ENCODE peak calls at places on chromosomes 4 and X, in four cellular contexts. V is H9, U is mesenchymal stem cell, D is trophoblast cell. F is an unnamed sample.

GRCh38 chr4:45063166-45063565 is 336.8 kb upstream of the GNPDA2 start:
- DNase-seq in U (no peak), V (no peak), D (no peak), F (no peak)

GRCh38 chr4:184444953-184445309 is 29.4 kb downstream of the IRF2 start:
- DNase-seq in U (no peak), D (no peak), V (no peak), F (no peak)

GRCh38 chr4:187088070-187088799 is 364.6 kb upstream of the FAT1 start:
- DNase-seq in D (no peak), V (no peak), U (no peak), F (no peak)

GRCh38 chr4:142293536-142293935 is 552.6 kb downstream of the INPP4B start:
- DNase-seq in U (peak), V (no peak), D (no peak), F (no peak)

GRCh38 chrX:119389214-119389613 is 9.9 kb upstream of the SLC25A43 start:
- DNase-seq in D (no peak), U (no peak), V (no peak), F (no peak)

GRCh38 chr4:159319027-159319426 is 216.1 kb downstream of the RAPGEF2 start:
- DNase-seq in U (no peak), D (no peak), V (no peak), F (no peak)

GRCh38 chr4:173509031-173510001 is 20.7 kb downstream of the HAND2 start:
- DNase-seq in U (peak), D (no peak), V (no peak), F (no peak)

GRCh38 chrX:17500145-17500579 is 125.2 kb downstream of the NHS start:
- DNase-seq in V (no peak), U (no peak), D (no peak), F (no peak)

GRCh38 chr4:26074672-26075071 is 160.7 kb downstream of the SMIM20 start:
- DNase-seq in U (peak), V (no peak), D (peak), F (no peak)

GRCh38 chr4:85779165-85779564 is 304.2 kb downstream of the ARHGAP24 start:
- DNase-seq in U (peak), V (no peak), D (no peak), F (no peak)

GRCh38 chr4:185623444-185624247 is 88.3 kb upstream of the PDLIM3 start:
- DNase-seq in U (no peak), V (no peak), D (no peak), F (no peak)

GRCh38 chrX:11100281-11101035 is 10.7 kb upstream of the HCCS start:
- DNase-seq in U (peak), D (peak), V (peak), F (peak)

GRCh38 chr4:24105183-24106039 is 215.6 kb upstream of the PPARGC1A start:
- DNase-seq in U (peak), D (peak), V (no peak), F (no peak)

GRCh38 chr4:37146260-37146659 is 98.3 kb upstream of the NWD2 start:
- DNase-seq in D (no peak), U (no peak), V (no peak), F (no peak)

GRCh38 chr4:26878729-26879415 is 18.2 kb downstream of the STIM2 start:
- DNase-seq in U (no peak), D (no peak), V (no peak), F (no peak)

GRCh38 chr4:145307120-145307519 is 126.7 kb upstream of the OTUD4 start:
- DNase-seq in D (no peak), U (no peak), V (no peak), F (no peak)
- H3K27ac ChIP-seq in D (no peak), U (no peak), V (no peak), F (no peak)

DNA sequence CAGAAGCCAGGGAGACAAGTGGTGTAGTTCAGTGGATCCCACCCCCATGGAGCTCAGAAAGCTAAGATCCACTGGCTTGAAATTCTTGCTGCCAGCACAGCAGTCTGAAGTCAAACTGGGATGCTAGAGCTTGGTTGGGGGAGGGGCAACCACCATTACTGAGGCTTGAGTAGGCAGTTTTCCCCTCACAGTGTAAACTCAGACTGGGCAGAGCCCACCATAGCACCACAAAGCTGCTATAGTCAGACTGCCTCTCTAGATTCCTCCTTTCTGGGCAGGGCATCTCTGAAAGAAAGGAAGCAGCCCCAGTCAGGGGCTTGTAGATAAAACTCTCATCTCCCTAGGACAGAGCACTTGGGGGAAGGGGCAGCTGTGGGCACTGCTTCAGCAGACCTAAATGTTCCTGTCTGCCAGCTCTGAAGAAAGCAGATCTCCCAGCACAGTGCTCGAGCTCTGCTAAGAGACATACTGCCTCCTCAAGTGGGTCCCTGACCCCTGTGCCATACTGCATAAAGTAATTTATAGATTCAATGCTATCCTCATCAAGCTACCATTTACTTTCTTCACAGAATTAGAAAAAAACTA is 163.2 kb downstream of the HHIP start:
- DNase-seq in U (no peak), D (no peak), V (peak), F (no peak)
- H2BK12ac ChIP-seq in U (no peak), D (no peak), V (no peak), F (no peak)

GRCh38 chr4:48841045-48841827 is 10.3 kb downstream of the OCIAD1 start:
- DNase-seq in V (no peak), D (no peak), U (no peak), F (no peak)
- H3K27ac ChIP-seq in V (no peak), D (no peak), U (no peak), F (no peak)

GRCh38 chr4:125642645-125643044 is 327.9 kb downstream of the FAT4 start:
- DNase-seq in D (no peak), V (no peak), U (no peak), F (no peak)

DNA sequence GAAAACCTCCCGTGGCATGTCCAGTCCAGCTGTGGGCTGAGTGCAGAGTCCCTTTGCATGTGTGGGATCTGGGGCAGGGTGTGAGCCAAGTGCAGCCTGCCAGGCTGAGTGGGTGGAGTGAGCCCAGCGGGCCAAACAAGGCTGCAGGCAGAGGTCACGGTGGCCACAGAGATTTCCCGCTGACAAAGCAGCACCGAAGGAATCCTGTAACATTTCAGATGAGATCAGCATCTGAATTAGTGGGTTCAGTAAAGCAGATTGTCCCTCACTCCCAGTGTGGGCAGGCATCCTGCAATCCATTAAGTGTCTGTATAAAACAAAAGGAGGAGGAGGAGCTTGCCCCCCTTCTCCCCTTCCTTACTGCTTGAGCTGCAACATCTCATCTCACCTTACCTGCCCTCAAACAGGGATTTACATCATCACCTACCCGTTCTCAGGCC is 324.4 kb downstream of the FAT4 start:
- DNase-seq in U (peak), V (peak), D (no peak), F (peak)
- H2BK12ac ChIP-seq in U (no peak), V (no peak), D (no peak), F (no peak)

DNA sequence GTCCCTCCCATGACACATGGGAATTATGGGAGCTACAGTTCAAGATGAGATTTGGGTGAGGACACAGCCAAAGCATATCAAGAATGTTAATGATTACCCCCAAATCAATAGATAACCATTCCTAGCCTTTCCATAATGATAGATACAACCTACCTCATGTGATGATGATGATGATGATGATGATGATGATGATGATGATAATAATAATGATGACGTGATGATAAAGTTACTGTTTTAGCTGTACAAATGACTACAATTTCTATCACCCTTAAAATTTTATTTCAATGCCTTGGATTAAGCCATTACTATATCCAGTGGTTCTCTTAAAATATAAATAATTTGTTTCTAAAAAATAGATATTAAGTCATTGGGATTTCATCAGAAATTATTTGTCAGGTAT is 55.2 kb upstream of the NLGN4X start:
- DNase-seq in V (no peak), D (no peak), U (no peak), F (no peak)
- H3K27ac ChIP-seq in V (no peak), D (no peak), U (no peak), F (no peak)

GRCh38 chrX:72045552-72046277 is 86.0 kb downstream of the RTL5 start:
- DNase-seq in U (no peak), V (peak), D (no peak), F (no peak)
- H2BK12ac ChIP-seq in U (no peak), V (no peak), D (no peak), F (no peak)

GRCh38 chr4:153432971-153433752 is 33.0 kb upstream of the TMEM131L start:
- DNase-seq in U (peak), D (peak), V (peak), F (no peak)
- H3K27ac ChIP-seq in U (no peak), D (no peak), V (no peak), F (no peak)

GRCh38 chrX:132986556-132986955 is 28.1 kb upstream of the HS6ST2 start:
- DNase-seq in U (no peak), V (no peak), D (no peak), F (no peak)

GRCh38 chrX:132983496-132983895 is 25.1 kb upstream of the HS6ST2 start:
- DNase-seq in U (no peak), V (no peak), D (no peak), F (no peak)

GRCh38 chrX:132984058-132984650 is 25.7 kb upstream of the HS6ST2 start:
- DNase-seq in V (no peak), U (no peak), D (no peak), F (no peak)
- H2BK12ac ChIP-seq in V (no peak), U (no peak), D (no peak), F (no peak)

DNA sequence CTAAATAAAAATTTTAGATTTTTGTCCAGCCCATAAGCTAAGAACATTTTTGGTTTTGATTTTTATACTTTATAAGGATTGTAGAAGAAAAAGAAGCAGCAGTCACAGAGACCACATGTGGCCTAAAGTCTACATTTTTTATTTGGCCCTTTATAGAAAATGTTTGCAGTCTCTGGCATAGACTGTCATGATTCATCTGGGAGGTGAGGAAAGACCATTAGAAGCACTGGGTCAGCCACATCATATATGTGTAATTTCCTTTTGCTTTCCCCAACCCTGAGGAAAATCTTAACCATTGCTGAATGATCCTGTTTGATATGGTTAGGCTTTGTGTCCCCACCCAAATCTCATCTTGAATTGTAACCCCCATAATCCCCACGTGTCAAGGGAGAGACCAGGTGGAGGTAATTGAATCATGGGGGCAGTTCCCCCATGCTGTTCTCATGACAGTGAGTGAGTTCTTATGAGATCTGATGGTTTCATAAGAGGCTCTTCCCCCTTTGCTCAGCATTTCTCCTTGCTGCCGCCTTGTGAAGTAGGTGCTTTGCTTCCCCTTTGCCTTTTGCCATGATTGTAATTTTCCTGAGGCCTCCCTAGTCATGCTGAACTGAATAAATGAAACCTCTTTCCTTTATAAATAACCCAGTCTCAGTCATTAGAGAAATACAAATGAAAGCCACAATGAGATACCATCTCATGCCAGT is 12.1 kb upstream of the COPS4 start:
- DNase-seq in V (no peak), D (no peak), U (no peak), F (no peak)
- H3K27ac ChIP-seq in V (no peak), D (no peak), U (no peak), F (no peak)

GRCh38 chr4:76434901-76435688 is at the start of gene SHROOM3:
- DNase-seq in D (peak), V (no peak), U (peak), F (peak)
- H2BK12ac ChIP-seq in D (peak), V (no peak), U (no peak), F (no peak)